ENCODE peak calls at places on chromosome 13, in nine cellular contexts. G is HCT116; I is AG04449; E is GM06990; C is fibroblast of pulmonary artery; M is left ventricle myocardium inferior; A is HFF-Myc; X is CD4-positive, alpha-beta T cell; Y is stomach. Q is an unnamed sample.

GRCh38 chr13:71873418-71874276 is 6.6 kb upstream of the DACH1 start:
- DNase-seq in A (no peak), Y (no peak), C (no peak), X (no peak), I (no peak), E (no peak), G (no peak), M (no peak), Q (no peak)

GRCh38 chr13:28494537-28494860 is 429 bp downstream of the FLT1 start:
- DNase-seq in E (no peak), M (no peak), X (no peak), A (no peak), Y (no peak), C (peak), I (no peak), G (no peak), Q (peak)

GRCh38 chr13:24746618-24747247 is 17.2 kb upstream of the RNF17 start:
- DNase-seq in C (no peak), X (no peak), G (no peak), E (peak), M (no peak), I (no peak), Y (no peak), A (no peak), Q (no peak)

GRCh38 chr13:73722120-73722519 is 412.1 kb downstream of the KLF12 start:
- DNase-seq in G (peak), Y (no peak), M (no peak), A (no peak), E (no peak), I (no peak), C (peak), X (no peak), Q (peak)

GRCh38 chr13:24866488-24866887 is 102.5 kb downstream of the RNF17 start:
- DNase-seq in Y (no peak), I (no peak), M (no peak), G (no peak), C (no peak), X (no peak), A (no peak), E (no peak), Q (no peak)

GRCh38 chr13:110001622-110002275 is 215.4 kb upstream of the IRS2 start:
- DNase-seq in M (no peak), E (no peak), I (peak), Y (no peak), A (no peak), C (peak), G (no peak), X (no peak), Q (no peak)

GRCh38 chr13:30065181-30065580 is 214.8 kb upstream of the UBL3 start:
- DNase-seq in I (no peak), M (no peak), X (no peak), Y (no peak), C (no peak), E (no peak), A (no peak), G (no peak), Q (no peak)

GRCh38 chr13:51125495-51126226 is 14.6 kb upstream of the C13orf42 start:
- DNase-seq in I (no peak), Y (peak), X (peak), E (peak), A (no peak), G (peak), C (peak), M (peak), Q (peak)

GRCh38 chr13:98738213-98738612 is 14.3 kb downstream of the SLC15A1 start:
- DNase-seq in C (no peak), Y (no peak), X (no peak), M (no peak), A (no peak), I (no peak), E (no peak), G (no peak), Q (no peak)

GRCh38 chr13:30404207-30404606 is 18.1 kb upstream of the UBE2L5 start:
- DNase-seq in G (no peak), X (no peak), A (no peak), Y (no peak), I (no peak), M (no peak), C (no peak), E (no peak), Q (no peak)

GRCh38 chr13:78764665-78765064 is 105.7 kb upstream of the OBI1 start:
- DNase-seq in I (no peak), G (no peak), E (no peak), M (no peak), C (no peak), Y (no peak), X (no peak), A (no peak), Q (no peak)

GRCh38 chr13:30572859-30573275 is 44.9 kb upstream of the USPL1 start:
- DNase-seq in C (peak), A (no peak), M (no peak), G (no peak), E (no peak), X (no peak), I (no peak), Y (no peak), Q (peak)

GRCh38 chr13:111973186-111974064 is 93.5 kb upstream of the SOX1 start:
- DNase-seq in I (no peak), X (no peak), G (no peak), Y (no peak), M (no peak), A (no peak), C (no peak), E (no peak), Q (no peak)

GRCh38 chr13:83281666-83282065 is 600.6 kb downstream of the SLITRK1 start:
- DNase-seq in G (no peak), A (no peak), X (no peak), I (no peak), M (no peak), Y (no peak), C (no peak), E (no peak), Q (no peak)

GRCh38 chr13:40547545-40548322 is 118.7 kb downstream of the FOXO1 start:
- DNase-seq in E (no peak), I (no peak), C (peak), M (no peak), Y (no peak), A (no peak), G (no peak), X (no peak), Q (no peak)

GRCh38 chr13:98761126-98761978 is 8.9 kb upstream of the SLC15A1 start:
- DNase-seq in I (no peak), G (no peak), M (no peak), E (no peak), Y (peak), A (no peak), X (no peak), C (peak), Q (peak)

GRCh38 chr13:79245937-79246574 is 160.0 kb downstream of the RBM26 start:
- DNase-seq in M (no peak), X (no peak), A (no peak), E (no peak), C (no peak), I (no peak), G (no peak), Y (no peak), Q (no peak)

GRCh38 chr13:76016799-76017198 is 380.7 kb downstream of the LMO7 start:
- DNase-seq in I (no peak), C (peak), E (no peak), X (no peak), Y (no peak), M (no peak), A (peak), G (peak), Q (peak)
- TF ChIP-seq CTCF in I (peak), C (peak), E (peak), X (no peak), Y (no peak), M (peak), A (peak), G (peak), Q (peak)

GRCh38 chr13:34939771-34940170 is 2.3 kb upstream of the NBEA start:
- DNase-seq in C (no peak), E (no peak), X (no peak), M (no peak), G (no peak), Y (no peak), A (no peak), I (no peak), Q (no peak)
- TF ChIP-seq CTCF in C (no peak), E (no peak), X (no peak), M (no peak), G (no peak), Y (no peak), A (no peak), I (no peak), Q (no peak)

GRCh38 chr13:23460309-23460708 is 26.8 kb upstream of the SACS start:
- DNase-seq in Y (no peak), M (no peak), C (no peak), X (no peak), E (peak), G (no peak), I (no peak), A (no peak), Q (peak)

GRCh38 chr13:23456437-23456836 is 22.9 kb upstream of the SACS start:
- DNase-seq in C (no peak), A (no peak), I (no peak), X (no peak), Y (no peak), M (no peak), G (no peak), E (no peak), Q (no peak)

GRCh38 chr13:23458972-23459371 is 25.5 kb upstream of the SACS start:
- DNase-seq in I (no peak), C (no peak), Y (no peak), X (no peak), M (no peak), E (no peak), A (no peak), G (no peak), Q (no peak)

GRCh38 chr13:23453132-23453531 is 19.6 kb upstream of the SACS start:
- DNase-seq in A (no peak), C (no peak), G (no peak), X (no peak), I (no peak), Y (no peak), M (no peak), E (no peak), Q (no peak)

GRCh38 chr13:23455401-23456185 is 22.1 kb upstream of the SACS start:
- DNase-seq in E (no peak), C (no peak), M (no peak), A (no peak), Y (no peak), X (no peak), I (no peak), G (no peak), Q (no peak)
- TF ChIP-seq CTCF in E (no peak), C (no peak), M (no peak), A (no peak), Y (no peak), X (no peak), I (no peak), G (no peak), Q (no peak)

DNA sequence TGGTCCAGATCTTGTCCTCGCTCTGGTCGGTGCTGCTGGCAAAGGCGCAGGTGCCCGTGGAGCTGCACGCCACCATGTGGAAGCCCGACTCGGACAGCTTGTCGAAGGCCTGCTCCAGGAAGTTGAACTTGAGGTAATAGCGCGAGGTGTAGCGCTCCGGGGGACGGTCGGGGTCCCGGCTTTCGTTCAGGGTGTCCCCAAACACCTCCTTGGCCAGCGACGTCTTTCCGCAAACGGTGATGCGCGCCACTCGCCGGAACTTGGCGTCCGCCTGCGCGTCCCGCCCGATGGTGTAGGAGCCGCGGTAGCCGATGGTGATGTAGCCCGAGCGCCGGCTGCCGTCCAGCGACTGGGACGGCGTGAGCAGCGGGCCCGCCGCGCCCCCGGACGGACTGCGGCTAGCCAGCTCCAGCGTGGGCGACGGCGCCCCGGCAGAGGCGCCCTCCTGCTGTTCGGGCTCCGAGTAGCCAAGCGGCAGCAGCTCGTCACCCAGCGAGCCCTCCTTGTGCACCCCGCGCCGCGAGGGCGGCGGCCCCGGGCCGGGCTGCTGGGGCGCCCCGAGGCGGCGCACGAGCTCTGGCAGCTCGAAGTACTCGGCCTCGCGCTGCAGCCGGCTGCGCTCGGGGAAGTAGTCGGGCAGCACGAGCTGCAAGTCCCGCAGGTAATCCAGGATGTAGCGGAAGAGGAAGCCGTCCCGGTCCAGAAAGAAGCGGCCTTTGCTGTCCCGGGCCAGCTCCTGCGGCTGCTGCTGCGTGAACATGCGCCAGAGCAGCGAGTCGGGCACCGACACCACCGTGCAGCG is 801 bp downstream of the KCTD12 start:
- DNase-seq in Y (peak), A (peak), C (peak), M (peak), I (no peak), E (peak), X (peak), G (no peak), Q (peak)
- TF ChIP-seq CTCF in Y (no peak), A (peak), C (peak), M (peak), I (no peak), E (peak), X (no peak), G (no peak), Q (peak)

Q was measured in GM10248.